ENCODE peak calls at places on chromosome 9, in four cellular contexts. One of them, this sample, is unnamed.

GRCh38 chr9:31323726-31324444 is 1060.6 kb upstream of the ACO1 start:
- DNase-seq in IMR-90: no peak
- DNase-seq in neuronal stem cell: no peak
- DNase-seq in H1: no peak
- DNase-seq in this sample: no peak

GRCh38 chr9:121997791-121998190 is 95.3 kb downstream of the TTLL11 start:
- DNase-seq in H1: no peak
- DNase-seq in IMR-90: peak
- DNase-seq in neuronal stem cell: no peak
- DNase-seq in this sample: no peak

GRCh38 chr9:23322392-23322791 is 503.6 kb downstream of the ELAVL2 start:
- DNase-seq in neuronal stem cell: no peak
- DNase-seq in IMR-90: peak
- DNase-seq in H1: no peak
- DNase-seq in this sample: no peak

GRCh38 chr9:75997196-75997595 is 106.7 kb downstream of the PCSK5 start:
- DNase-seq in IMR-90: no peak
- DNase-seq in H1: no peak
- DNase-seq in neuronal stem cell: no peak
- DNase-seq in this sample: no peak

GRCh38 chr9:17204611-17205165 is 69.8 kb downstream of the CNTLN start:
- DNase-seq in H1: no peak
- DNase-seq in IMR-90: no peak
- DNase-seq in neuronal stem cell: peak
- DNase-seq in this sample: no peak

GRCh38 chr9:112601646-112602045 is 115.0 kb downstream of the KIAA1958 start:
- DNase-seq in IMR-90: peak
- DNase-seq in neuronal stem cell: no peak
- DNase-seq in H1: no peak
- DNase-seq in this sample: no peak

GRCh38 chr9:82168585-82168984 is 180.0 kb downstream of the SPATA31D1 start:
- DNase-seq in H1: no peak
- DNase-seq in IMR-90: peak
- DNase-seq in neuronal stem cell: no peak
- DNase-seq in this sample: no peak

GRCh38 chr9:1761807-1762206 is 253.3 kb upstream of the SMARCA2 start:
- DNase-seq in neuronal stem cell: no peak
- DNase-seq in H1: no peak
- DNase-seq in IMR-90: no peak
- DNase-seq in this sample: no peak

DNA sequence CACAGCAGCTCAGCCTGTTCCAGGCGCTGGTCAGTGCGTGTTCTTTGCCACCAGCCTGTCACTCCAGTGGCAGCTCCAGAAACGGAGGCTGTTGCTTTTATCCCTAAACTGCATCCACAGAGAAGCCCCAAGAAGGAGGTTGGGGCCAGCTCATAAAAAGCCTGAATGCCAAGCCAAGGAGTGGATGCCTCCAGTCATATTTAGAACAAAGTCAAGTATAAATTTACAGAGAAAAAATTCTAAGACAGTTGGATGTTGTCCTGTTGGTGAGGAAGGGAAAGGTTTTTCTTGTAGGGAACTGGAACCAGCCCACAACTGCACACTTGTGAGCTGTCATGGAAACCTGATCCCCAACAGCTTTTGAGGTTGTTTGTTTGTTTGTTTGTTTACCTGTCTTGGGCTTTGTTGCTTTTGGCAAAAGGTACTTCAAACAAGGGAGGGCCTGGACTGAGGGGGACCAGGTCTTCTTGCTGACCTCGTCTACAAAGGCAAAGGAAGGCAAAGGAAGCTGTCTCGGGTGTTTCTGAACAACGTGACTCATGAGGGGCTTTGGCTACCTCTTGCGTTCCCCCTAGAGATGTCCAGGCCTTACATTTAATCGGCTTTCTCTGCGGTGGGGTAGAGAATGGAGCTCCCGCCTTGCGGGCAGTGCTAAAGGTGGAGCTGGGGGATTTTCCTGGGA is 36.7 kb downstream of the OLFML2A start:
- DNase-seq in H1: no peak
- DNase-seq in IMR-90: no peak
- DNase-seq in neuronal stem cell: no peak
- DNase-seq in this sample: no peak
- H3K9ac ChIP-seq in H1: no peak
- H3K9ac ChIP-seq in IMR-90: no peak
- H3K9ac ChIP-seq in neuronal stem cell: no peak
- H3K9ac ChIP-seq in this sample: no peak

GRCh38 chr9:135991771-135992170 is 30.6 kb upstream of the UBAC1 start:
- DNase-seq in IMR-90: no peak
- DNase-seq in neuronal stem cell: no peak
- DNase-seq in H1: no peak
- DNase-seq in this sample: no peak

GRCh38 chr9:135993409-135993742 is 32.2 kb upstream of the UBAC1 start:
- DNase-seq in neuronal stem cell: no peak
- DNase-seq in IMR-90: no peak
- DNase-seq in H1: no peak
- DNase-seq in this sample: no peak

GRCh38 chr9:135993840-135994776 is 32.9 kb upstream of the UBAC1 start:
- DNase-seq in IMR-90: no peak
- DNase-seq in neuronal stem cell: no peak
- DNase-seq in H1: no peak
- DNase-seq in this sample: peak

GRCh38 chr9:135990468-135991429 is 29.6 kb upstream of the UBAC1 start:
- DNase-seq in neuronal stem cell: peak
- DNase-seq in H1: no peak
- DNase-seq in IMR-90: peak
- DNase-seq in this sample: peak

GRCh38 chr9:135992486-135993408 is 31.6 kb upstream of the UBAC1 start:
- DNase-seq in neuronal stem cell: peak
- DNase-seq in IMR-90: peak
- DNase-seq in H1: peak
- DNase-seq in this sample: peak
- H3K14ac ChIP-seq in neuronal stem cell: peak
- H3K14ac ChIP-seq in IMR-90: peak
- H3K14ac ChIP-seq in H1: no peak
- H3K14ac ChIP-seq in this sample: peak

GRCh38 chr9:70465398-70465797 is 50.9 kb upstream of the KLF9 start:
- DNase-seq in H1: no peak
- DNase-seq in IMR-90: no peak
- DNase-seq in neuronal stem cell: no peak
- DNase-seq in this sample: no peak

GRCh38 chr9:70466976-70467551 is 52.6 kb upstream of the KLF9 start:
- DNase-seq in IMR-90: peak
- DNase-seq in H1: no peak
- DNase-seq in neuronal stem cell: no peak
- DNase-seq in this sample: no peak

GRCh38 chr9:70465904-70466303 is 51.4 kb upstream of the KLF9 start:
- DNase-seq in IMR-90: no peak
- DNase-seq in H1: no peak
- DNase-seq in neuronal stem cell: no peak
- DNase-seq in this sample: no peak

GRCh38 chr9:70463877-70464276 is 49.4 kb upstream of the KLF9 start:
- DNase-seq in IMR-90: peak
- DNase-seq in H1: no peak
- DNase-seq in neuronal stem cell: no peak
- DNase-seq in this sample: no peak

DNA sequence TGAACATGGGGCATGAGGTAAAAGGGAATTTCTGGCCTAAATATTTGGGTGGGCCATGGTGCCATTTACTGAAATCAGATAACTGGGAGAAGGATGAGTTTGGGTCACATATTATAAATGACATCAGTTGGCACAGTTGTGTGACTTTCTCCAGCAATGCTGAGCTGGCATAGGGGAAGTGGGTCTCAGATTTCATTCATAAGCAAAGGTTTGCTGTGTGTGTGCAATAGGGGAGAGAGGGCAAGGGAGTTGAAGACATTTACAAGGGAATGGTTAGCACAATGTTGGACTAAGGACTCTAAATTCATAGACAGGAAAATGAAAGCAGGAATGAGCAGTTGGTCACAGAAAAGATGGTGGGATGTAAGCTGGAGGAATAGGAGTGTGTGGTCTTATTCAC is 47.8 kb upstream of the KLF9 start:
- DNase-seq in IMR-90: no peak
- DNase-seq in neuronal stem cell: no peak
- DNase-seq in H1: no peak
- DNase-seq in this sample: no peak
- H3K4me2 ChIP-seq in IMR-90: no peak
- H3K4me2 ChIP-seq in neuronal stem cell: no peak
- H3K4me2 ChIP-seq in H1: no peak
- H3K4me2 ChIP-seq in this sample: no peak

DNA sequence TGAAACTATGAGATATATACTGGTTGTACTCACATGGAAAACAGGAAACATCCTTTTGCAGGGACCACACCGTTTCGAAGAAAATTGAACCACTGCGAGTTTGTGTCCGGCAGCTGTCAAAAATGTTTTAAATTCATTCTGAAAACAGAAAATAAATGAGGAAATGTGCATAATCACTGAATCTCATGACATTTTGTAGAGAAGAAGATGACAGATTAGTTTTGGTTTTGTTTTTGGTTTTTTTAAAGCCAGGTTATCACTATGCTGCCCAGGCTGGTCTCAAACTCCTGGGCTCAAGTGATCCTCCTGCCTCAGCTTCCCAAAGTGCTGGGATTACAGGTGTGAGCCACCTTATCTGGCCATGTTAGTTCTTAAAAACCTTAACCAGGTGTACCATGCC is 3.5 kb downstream of the TXNDC8 start:
- DNase-seq in neuronal stem cell: no peak
- DNase-seq in IMR-90: no peak
- DNase-seq in H1: no peak
- DNase-seq in this sample: no peak
- H3K9ac ChIP-seq in neuronal stem cell: no peak
- H3K9ac ChIP-seq in IMR-90: no peak
- H3K9ac ChIP-seq in H1: no peak
- H3K9ac ChIP-seq in this sample: no peak

GRCh38 chr9:89755835-89756234 is 151.0 kb downstream of the GADD45G start:
- DNase-seq in H1: no peak
- DNase-seq in IMR-90: peak
- DNase-seq in neuronal stem cell: no peak
- DNase-seq in this sample: no peak

GRCh38 chr9:89756891-89757537 is 152.2 kb downstream of the GADD45G start:
- DNase-seq in neuronal stem cell: no peak
- DNase-seq in H1: no peak
- DNase-seq in IMR-90: no peak
- DNase-seq in this sample: no peak

GRCh38 chr9:89760123-89760522 is 155.3 kb downstream of the GADD45G start:
- DNase-seq in IMR-90: no peak
- DNase-seq in H1: no peak
- DNase-seq in neuronal stem cell: no peak
- DNase-seq in this sample: no peak

GRCh38 chr9:89759563-89759962 is 154.8 kb downstream of the GADD45G start:
- DNase-seq in H1: no peak
- DNase-seq in IMR-90: no peak
- DNase-seq in neuronal stem cell: no peak
- DNase-seq in this sample: no peak

GRCh38 chr9:89757776-89758528 is 153.1 kb downstream of the GADD45G start:
- DNase-seq in neuronal stem cell: no peak
- DNase-seq in H1: no peak
- DNase-seq in IMR-90: no peak
- DNase-seq in this sample: no peak
- H3K14ac ChIP-seq in neuronal stem cell: no peak
- H3K14ac ChIP-seq in H1: no peak
- H3K14ac ChIP-seq in IMR-90: no peak
- H3K14ac ChIP-seq in this sample: no peak

GRCh38 chr9:27564031-27564430 is 9.2 kb downstream of the C9orf72 start:
- DNase-seq in IMR-90: no peak
- DNase-seq in H1: no peak
- DNase-seq in neuronal stem cell: no peak
- DNase-seq in this sample: no peak

GRCh38 chr9:27566118-27566517 is 7.2 kb downstream of the C9orf72 start:
- DNase-seq in H1: no peak
- DNase-seq in IMR-90: no peak
- DNase-seq in neuronal stem cell: no peak
- DNase-seq in this sample: no peak

GRCh38 chr9:27561697-27562096 is 11.6 kb downstream of the C9orf72 start:
- DNase-seq in IMR-90: no peak
- DNase-seq in H1: no peak
- DNase-seq in neuronal stem cell: no peak
- DNase-seq in this sample: no peak

GRCh38 chr9:27565669-27566068 is 7.6 kb downstream of the C9orf72 start:
- DNase-seq in neuronal stem cell: no peak
- DNase-seq in H1: no peak
- DNase-seq in IMR-90: no peak
- DNase-seq in this sample: no peak

GRCh38 chr9:27564685-27565084 is 8.6 kb downstream of the C9orf72 start:
- DNase-seq in H1: no peak
- DNase-seq in neuronal stem cell: no peak
- DNase-seq in IMR-90: no peak
- DNase-seq in this sample: no peak
- H3K4me2 ChIP-seq in H1: no peak
- H3K4me2 ChIP-seq in neuronal stem cell: no peak
- H3K4me2 ChIP-seq in IMR-90: no peak
- H3K4me2 ChIP-seq in this sample: no peak

GRCh38 chr9:124399999-124400940 is 15.0 kb downstream of the PSMB7 start:
- DNase-seq in IMR-90: peak
- DNase-seq in H1: no peak
- DNase-seq in neuronal stem cell: no peak
- DNase-seq in this sample: peak
- H3K9ac ChIP-seq in IMR-90: no peak
- H3K9ac ChIP-seq in H1: no peak
- H3K9ac ChIP-seq in neuronal stem cell: no peak
- H3K9ac ChIP-seq in this sample: no peak